ENCODE peak calls at places on chromosomes 13 and 19, in nine cellular contexts. W is choroid plexus epithelial cell, O is Peyer's patch, F is brain microvascular endothelial cell, L is epithelial cell of esophagus, I is A673, U is PC-3, X is GM10248, J is upper lobe of right lung. Y is an unnamed sample.

GRCh38 chr19:39725995-39726394 is 11.8 kb downstream of the CLC start:
- DNase-seq in W (no peak), O (no peak), J (no peak), L (no peak), U (no peak), I (no peak), F (no peak), X (no peak), Y (no peak)

GRCh38 chr13:111252449-111253124 is 67.9 kb upstream of the TEX29 start:
- DNase-seq in F (no peak), O (no peak), L (peak; percentile 37), I (no peak), J (no peak), X (no peak), W (no peak), U (no peak), Y (no peak)

GRCh38 chr19:47111081-47111589 is 2.4 kb downstream of the ZC3H4 start:
- DNase-seq in J (peak; percentile 74), F (no peak), U (no peak), L (no peak), W (peak; percentile 19), O (peak; percentile 73), X (no peak), I (peak; percentile 27), Y (no peak)

GRCh38 chr19:17323274-17323972 is 11.2 kb downstream of the ANO8 start:
- DNase-seq in W (no peak), X (no peak), U (no peak), L (no peak), O (no peak), J (no peak), I (no peak), F (no peak), Y (no peak)

GRCh38 chr19:55406869-55407624 is 541 bp downstream of the UBE2S start:
- DNase-seq in O (peak; percentile 70), U (no peak), I (no peak), J (peak; percentile 77), L (peak; percentile 43), W (peak; percentile 48), X (peak; percentile 47), F (no peak), Y (no peak)

GRCh38 chr13:42221321-42221720 is 50.6 kb upstream of the AKAP11 start:
- DNase-seq in W (no peak), J (no peak), O (no peak), U (no peak), L (no peak), F (no peak), X (no peak), I (no peak), Y (no peak)

GRCh38 chr13:99702687-99703319 is 201.5 kb downstream of the TM9SF2 start:
- DNase-seq in X (no peak), F (no peak), L (no peak), U (no peak), O (no peak), J (no peak), W (no peak), I (no peak), Y (no peak)

GRCh38 chr19:37654525-37654832 is 786 bp downstream of the ZFP30 start:
- DNase-seq in W (peak; percentile 57), L (peak; percentile 35), I (peak; percentile 61), F (peak; percentile 14), U (peak; percentile 19), J (no peak), X (no peak), O (no peak), Y (peak; percentile 24)

GRCh38 chr13:39822437-39822836 is 167.0 kb downstream of the COG6 start:
- DNase-seq in I (no peak), U (no peak), O (no peak), F (peak; percentile 27), W (peak; percentile 37), X (no peak), J (no peak), L (peak; percentile 6), Y (no peak)

GRCh38 chr13:39823063-39823713 is 167.7 kb downstream of the COG6 start:
- DNase-seq in X (no peak), W (no peak), L (no peak), U (no peak), J (no peak), O (no peak), F (no peak), I (peak; percentile 51), Y (no peak)

GRCh38 chr13:39818953-39819352 is 163.5 kb downstream of the COG6 start:
- DNase-seq in O (no peak), F (peak; percentile 91), I (no peak), X (no peak), W (peak; percentile 98), J (no peak), L (no peak), U (no peak), Y (no peak)

GRCh38 chr13:39820606-39821005 is 165.1 kb downstream of the COG6 start:
- DNase-seq in U (no peak), J (no peak), O (no peak), F (no peak), L (no peak), W (no peak), I (no peak), X (no peak), Y (no peak)

DNA sequence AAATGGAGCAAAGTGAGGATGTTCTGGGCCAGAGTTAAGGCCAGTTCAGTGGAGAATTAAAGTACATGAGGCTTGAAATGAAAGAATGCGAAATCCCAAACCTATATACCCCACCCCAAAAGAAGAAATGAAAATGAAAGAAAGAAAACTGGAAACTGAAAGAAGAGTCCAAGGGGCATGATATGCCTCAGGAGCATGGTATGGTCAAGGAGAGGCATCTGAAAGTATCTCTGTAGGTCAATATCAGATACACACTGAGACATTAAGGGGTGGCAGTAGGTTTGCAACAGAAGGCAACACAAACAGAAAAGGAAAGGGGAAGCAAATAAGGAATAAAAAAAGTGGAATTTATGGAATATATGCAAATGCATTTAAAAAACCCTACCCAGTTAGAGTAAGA is 166.5 kb downstream of the COG6 start:
- DNase-seq in U (no peak), J (no peak), O (no peak), I (no peak), F (no peak), W (no peak), X (no peak), L (no peak), Y (no peak)
- TF ChIP-seq CTCF in U (no peak), J (no peak), O (no peak), I (no peak), F (no peak), W (no peak), X (no peak), L (no peak), Y (no peak)

GRCh38 chr19:11505032-11505503 is 571 bp downstream of the ZNF653 start:
- DNase-seq in U (peak; percentile 99), F (peak; percentile 94), L (peak; percentile 98), X (peak; percentile 99), O (peak; percentile 99), J (peak; percentile 99), W (peak; percentile 96), I (peak; percentile 96), Y (peak; percentile 75)
- TF ChIP-seq CTCF in U (no peak), F (no peak), L (no peak), X (no peak), O (no peak), J (no peak), W (no peak), I (no peak), Y (no peak)

DNA sequence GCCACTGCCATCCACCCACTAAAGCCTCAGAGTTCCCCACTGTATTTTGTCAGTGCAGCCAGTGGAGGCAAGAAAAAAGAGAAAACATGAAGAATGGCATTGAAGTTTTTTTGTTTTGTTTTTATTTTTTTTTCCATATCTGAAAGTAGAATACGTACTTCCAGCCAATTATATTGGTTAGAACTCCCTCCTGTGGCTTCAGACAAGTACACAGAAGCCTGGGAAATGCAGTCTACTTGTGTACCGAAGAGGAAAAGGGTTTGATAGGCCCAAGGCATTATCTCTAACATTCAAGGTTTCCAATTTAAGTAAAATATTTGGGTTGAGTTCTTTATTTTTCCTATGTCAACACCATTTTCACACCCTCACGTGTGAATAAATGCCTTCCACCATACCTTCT is 696.2 kb upstream of the GPC6 start:
- DNase-seq in J (no peak), F (no peak), W (peak; percentile 60), I (no peak), X (no peak), U (no peak), L (peak; percentile 24), O (no peak), Y (no peak)
- TF ChIP-seq CTCF in J (no peak), F (peak; percentile 16), W (peak; percentile 50), I (no peak), X (no peak), U (no peak), L (peak; percentile 34), O (no peak), Y (peak; percentile 47)

DNA sequence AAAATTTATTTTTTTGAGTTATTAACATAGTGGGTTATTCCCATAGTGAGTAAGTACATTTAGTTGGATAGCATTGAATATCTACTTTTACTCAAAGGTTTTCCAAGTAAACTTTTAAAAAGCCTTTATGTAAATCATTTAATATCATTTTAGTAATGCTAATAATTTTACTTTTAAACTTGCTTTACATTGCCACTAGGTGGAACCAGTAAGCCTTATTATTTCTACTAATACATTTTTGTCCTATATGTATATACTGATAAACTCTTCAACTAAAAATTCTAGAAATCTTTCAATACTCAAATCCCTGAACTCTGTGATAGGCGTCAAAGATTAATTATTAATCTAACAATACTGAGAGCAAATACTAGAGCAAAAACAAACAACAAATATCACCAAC is 1709.2 kb upstream of the PCDH20 start:
- DNase-seq in W (peak; percentile 70), F (no peak), U (peak; percentile 36), X (no peak), O (no peak), I (peak; percentile 57), L (peak; percentile 25), J (no peak), Y (peak; percentile 8)
- TF ChIP-seq CTCF in W (peak; percentile 47), F (no peak), U (peak; percentile 57), X (peak; percentile 24), O (no peak), I (peak; percentile 66), L (peak; percentile 9), J (peak; percentile 41), Y (peak; percentile 62)